ENCODE peak calls at places on chromosomes 2 and 18, in six cellular contexts. N is right lobe of liver, B is HepG2, C is hepatocyte, X is astrocyte, Y is GM12878. P is an unnamed sample. For H3K9me3 and H3K4me1, the result is how much of the 10 kb centered on the place peaks cover.

GRCh38 chr2:208531361-208531760 is 124.8 kb downstream of the PTH2R start:
- DNase-seq in N (no peak), B (no peak), C (no peak), X (no peak), Y (no peak), P (peak)

GRCh38 chr18:29012364-29012763 is 835.4 kb upstream of the CDH2 start:
- DNase-seq in N (no peak), B (no peak), C (no peak), X (no peak), Y (no peak), P (no peak)

GRCh38 chr18:74702951-74703350 is 105.3 kb downstream of the ZNF407 start:
- DNase-seq in N (no peak), B (no peak), C (no peak), X (no peak), Y (no peak), P (no peak)

GRCh38 chr2:9327873-9328352 is 95.4 kb downstream of the ITGB1BP1 start:
- DNase-seq in N (no peak), B (peak), C (no peak), X (no peak), Y (no peak), P (no peak)

GRCh38 chr2:201064797-201065329 is 6.6 kb downstream of the HYCC2 start:
- DNase-seq in N (no peak), B (no peak), C (no peak), X (no peak), Y (no peak), P (no peak)

GRCh38 chr2:161956751-161957150 is 117.3 kb downstream of the DPP4 start:
- DNase-seq in N (no peak), B (no peak), C (no peak), X (no peak), Y (no peak), P (no peak)

GRCh38 chr2:133541797-133542196 is 26.5 kb downstream of the NCKAP5 start:
- DNase-seq in N (no peak), B (no peak), C (no peak), X (no peak), Y (no peak), P (no peak)

GRCh38 chr2:46008082-46008870 is 288.9 kb upstream of the EPAS1 start:
- DNase-seq in N (no peak), B (no peak), C (no peak), X (peak), Y (no peak), P (no peak)

GRCh38 chr18:30622104-30622503 is 420.4 kb downstream of the DSC3 start:
- DNase-seq in N (no peak), B (no peak), C (no peak), X (no peak), Y (no peak), P (no peak)

GRCh38 chr2:191255756-191256312 is 10.6 kb downstream of the MYO1B start:
- DNase-seq in N (no peak), B (no peak), C (no peak), X (peak), Y (no peak), P (no peak)

GRCh38 chr2:36502081-36502480 is 95.9 kb downstream of the FEZ2 start:
- DNase-seq in N (no peak), B (peak), C (peak), X (peak), Y (no peak), P (no peak)

GRCh38 chr2:201430839-201431238 is 20.4 kb downstream of the TRAK2 start:
- DNase-seq in N (no peak), B (no peak), C (no peak), X (no peak), Y (no peak), P (no peak)

GRCh38 chr2:175612280-175612679 is 389.8 kb downstream of the LNPK start:
- DNase-seq in N (no peak), B (no peak), C (no peak), X (no peak), Y (no peak), P (no peak)

GRCh38 chr2:164069542-164069941 is 333.7 kb upstream of the FIGN start:
- DNase-seq in N (no peak), B (no peak), C (no peak), X (no peak), Y (no peak), P (no peak)

GRCh38 chr2:169077674-169078240 is 8.4 kb downstream of the DHRS9 start:
- DNase-seq in N (no peak), B (no peak), C (no peak), X (no peak), Y (no peak), P (no peak)

GRCh38 chr2:61499060-61499459 is 28.2 kb upstream of the USP34 start:
- DNase-seq in N (no peak), B (no peak), C (no peak), X (no peak), Y (no peak), P (no peak)

GRCh38 chr2:176552456-176553135 is 283.4 kb downstream of the MTX2 start:
- DNase-seq in N (no peak), B (no peak), C (no peak), X (peak), Y (no peak), P (no peak)

GRCh38 chr18:79384834-79385233 is 10.9 kb upstream of the NFATC1 start:
- DNase-seq in N (no peak), B (no peak), C (no peak), X (no peak), Y (no peak), P (no peak)

GRCh38 chr2:72090781-72091482 is 56.7 kb downstream of the CYP26B1 start:
- DNase-seq in N (no peak), B (no peak), C (no peak), X (no peak), Y (no peak), P (no peak)

GRCh38 chr2:11152591-11152990 is 2.7 kb upstream of the SLC66A3 start:
- DNase-seq in N (no peak), B (no peak), C (no peak), X (no peak), Y (no peak), P (no peak)

GRCh38 chr2:69185807-69186206 is 172.8 kb downstream of the ANTXR1 start:
- DNase-seq in N (no peak), B (no peak), C (no peak), X (no peak), Y (no peak), P (no peak)

GRCh38 chr2:11787991-11788390 is 41.6 kb downstream of the LPIN1 start:
- DNase-seq in N (no peak), B (no peak), C (no peak), X (no peak), Y (no peak), P (no peak)

GRCh38 chr2:167880415-167880814 is 367.0 kb downstream of the STK39 start:
- DNase-seq in N (no peak), B (no peak), C (no peak), X (no peak), Y (no peak), P (no peak)

GRCh38 chr18:47773931-47774330 is 156.5 kb downstream of the SMAD2 start:
- DNase-seq in N (no peak), B (no peak), C (no peak), X (no peak), Y (no peak), P (no peak)

GRCh38 chr2:229642371-229642770 is 72.0 kb downstream of the DNER start:
- DNase-seq in N (peak), B (no peak), C (no peak), X (no peak), Y (no peak), P (no peak)

GRCh38 chr2:86633094-86633740 is 9.6 kb upstream of the RNF103 start:
- DNase-seq in N (no peak), B (no peak), C (no peak), X (no peak), Y (no peak), P (no peak)

GRCh38 chr2:65395621-65396347 is 36.6 kb downstream of the SPRED2 start:
- DNase-seq in N (no peak), B (no peak), C (no peak), X (no peak), Y (no peak), P (no peak)

GRCh38 chr2:238914648-238915015 is 66.7 kb downstream of the TWIST2 start:
- DNase-seq in N (no peak), B (no peak), C (no peak), X (peak), Y (no peak), P (no peak)

GRCh38 chr2:12303181-12304030 is 413.3 kb upstream of the TRIB2 start:
- DNase-seq in N (no peak), B (no peak), C (no peak), X (peak), Y (no peak), P (peak)

GRCh38 chr2:4174796-4175195 is 471.4 kb downstream of the DCDC2C start:
- DNase-seq in N (no peak), B (no peak), C (no peak), X (no peak), Y (no peak), P (peak)
- H3K9me3 ChIP-seq in N (under half), B (half or more), C (under half), X (under half), Y (under half), P (under half)

GRCh38 chr2:104858325-104858978 is 4.5 kb downstream of the POU3F3 start:
- DNase-seq in N (no peak), B (no peak), C (no peak), X (no peak), Y (no peak), P (no peak)

GRCh38 chr2:104855174-104856085 is 1.5 kb downstream of the POU3F3 start:
- DNase-seq in N (no peak), B (no peak), C (no peak), X (no peak), Y (no peak), P (no peak)

GRCh38 chr2:104857262-104858221 is 3.6 kb downstream of the POU3F3 start:
- DNase-seq in N (no peak), B (no peak), C (no peak), X (no peak), Y (no peak), P (no peak)

GRCh38 chr2:104856086-104856972 is 2.4 kb downstream of the POU3F3 start:
- DNase-seq in N (no peak), B (no peak), C (no peak), X (no peak), Y (no peak), P (no peak)

GRCh38 chr2:104856973-104857261 is 3.0 kb downstream of the POU3F3 start:
- DNase-seq in N (no peak), B (no peak), C (no peak), X (no peak), Y (no peak), P (no peak)
- H3K4me3 ChIP-seq in N (no peak), B (no peak), C (no peak), X (peak), Y (peak), P (no peak)

GRCh38 chr2:237699870-237700582 is 72.6 kb downstream of the LRRFIP1 start:
- DNase-seq in N (no peak), B (no peak), C (no peak), X (no peak), Y (no peak), P (peak)
- H3K4me1 ChIP-seq in N (under half), B (half or more), C (half or more), X (half or more), Y (half or more), P (under half)

GRCh38 chr2:39361511-39361910 is 75.6 kb downstream of the MAP4K3 start:
- DNase-seq in N (no peak), B (no peak), C (no peak), X (no peak), Y (no peak), P (no peak)
- H3K9me3 ChIP-seq in N (under half), B (under half), C (under half), X (under half), Y (under half), P (under half)